ENCODE peak calls at places on chromosomes 1 and 21, in eight cellular contexts. T is PC-9, U is endothelial cell of umbilical vein, Z is lung, Q is stomach, O is ovary, Y is fibroblast of lung, K is heart right ventricle. G is an unnamed sample.

GRCh38 chr1:228794810-228795209 is 59.5 kb downstream of the RHOU start:
- DNase-seq in T (no peak), U (no peak), Z (no peak), Q (no peak), O (no peak), Y (no peak), K (no peak), G (no peak)

GRCh38 chr1:112723511-112723839 is 8.3 kb upstream of the PPM1J start:
- DNase-seq in T (no peak), U (no peak), Z (no peak), Q (no peak), O (no peak), Y (no peak), K (no peak), G (no peak)

GRCh38 chr21:14321042-14321441 is 61.9 kb downstream of the HSPA13 start:
- DNase-seq in T (peak; percentile 48), U (no peak), Z (no peak), Q (no peak), O (no peak), Y (no peak), K (no peak), G (peak; percentile 48)

GRCh38 chr1:109823543-109824348 is 60.0 kb upstream of the EPS8L3 start:
- DNase-seq in T (peak; percentile 89), U (no peak), Z (peak; percentile 45), Q (no peak), O (peak; percentile 56), Y (peak; percentile 61), K (peak; percentile 60), G (peak; percentile 78)

GRCh38 chr21:31268090-31268489 is 76.0 kb downstream of the TIAM1 start:
- DNase-seq in T (no peak), U (no peak), Z (no peak), Q (no peak), O (no peak), Y (no peak), K (no peak), G (no peak)

GRCh38 chr1:973459-974292 is 7.4 kb downstream of the PLEKHN1 start:
- DNase-seq in T (no peak), U (no peak), Z (no peak), Q (no peak), O (no peak), Y (no peak), K (peak; percentile 27), G (no peak)

GRCh38 chr1:186574951-186575747 is 105.1 kb downstream of the PTGS2 start:
- DNase-seq in T (no peak), U (peak; percentile 79), Z (no peak), Q (no peak), O (no peak), Y (no peak), K (no peak), G (peak; percentile 35)

GRCh38 chr1:31295874-31296485 is 608 bp downstream of the SNRNP40 start:
- DNase-seq in T (no peak), U (no peak), Z (no peak), Q (no peak), O (no peak), Y (no peak), K (no peak), G (no peak)

GRCh38 chr1:167263784-167264464 is 43.2 kb downstream of the POU2F1 start:
- DNase-seq in T (peak; percentile 39), U (no peak), Z (no peak), Q (no peak), O (no peak), Y (no peak), K (no peak), G (no peak)

GRCh38 chr1:26744075-26744958 is 43.4 kb upstream of the PIGV start:
- DNase-seq in T (no peak), U (peak; percentile 98), Z (peak; percentile 74), Q (peak; percentile 69), O (peak; percentile 32), Y (peak; percentile 82), K (peak; percentile 56), G (peak; percentile 93)

GRCh38 chr1:239126881-239127280 is 259.5 kb upstream of the CHRM3 start:
- DNase-seq in T (no peak), U (no peak), Z (no peak), Q (no peak), O (no peak), Y (no peak), K (no peak), G (peak; percentile 2)

GRCh38 chr1:116772648-116773045 is 18.4 kb downstream of the CD2 start:
- DNase-seq in T (peak; percentile 72), U (peak; percentile 23), Z (no peak), Q (no peak), O (no peak), Y (no peak), K (no peak), G (peak; percentile 47)

GRCh38 chr21:16535100-16535418 is 805.3 kb downstream of the USP25 start:
- DNase-seq in T (no peak), U (peak; percentile 61), Z (peak; percentile 61), Q (peak; percentile 30), O (peak; percentile 92), Y (peak; percentile 88), K (peak; percentile 68), G (peak; percentile 96)

GRCh38 chr1:15741183-15741850 is 982 bp upstream of the TMEM82 start:
- DNase-seq in T (peak; percentile 63), U (peak; percentile 49), Z (peak; percentile 83), Q (peak; percentile 92), O (peak; percentile 82), Y (peak; percentile 63), K (peak; percentile 78), G (peak; percentile 56)

GRCh38 chr1:15747378-15747777 is 5.1 kb downstream of the TMEM82 start:
- DNase-seq in T (no peak), U (no peak), Z (no peak), Q (no peak), O (no peak), Y (no peak), K (no peak), G (no peak)

GRCh38 chr1:15740833-15741182 is 1.5 kb upstream of the TMEM82 start:
- DNase-seq in T (no peak), U (no peak), Z (no peak), Q (no peak), O (no peak), Y (no peak), K (no peak), G (no peak)

GRCh38 chr1:15742339-15742801 is at the start of gene TMEM82:
- DNase-seq in T (no peak), U (no peak), Z (no peak), Q (no peak), O (no peak), Y (no peak), K (no peak), G (no peak)

GRCh38 chr1:15744122-15744679 is 1.9 kb downstream of the TMEM82 start:
- DNase-seq in T (no peak), U (no peak), Z (no peak), Q (no peak), O (no peak), Y (no peak), K (no peak), G (no peak)
- H3K4me3 ChIP-seq in T (no peak overlapping the region), U (no peak overlapping the region), Z (no peak overlapping the region), Q (no peak overlapping the region), O (no peak overlapping the region), Y (no peak overlapping the region), K (no peak overlapping the region), G (no peak overlapping the region)

GRCh38 chr1:241533375-241534115 is 1.4 kb downstream of the KMO start:
- DNase-seq in T (peak; percentile 73), U (no peak), Z (no peak), Q (no peak), O (no peak), Y (no peak), K (no peak), G (no peak)

GRCh38 chr1:241527146-241527545 is 5.0 kb upstream of the KMO start:
- DNase-seq in T (no peak), U (no peak), Z (no peak), Q (no peak), O (no peak), Y (no peak), K (no peak), G (no peak)

GRCh38 chr1:241532864-241533263 is 686 bp downstream of the KMO start:
- DNase-seq in T (no peak), U (no peak), Z (no peak), Q (no peak), O (no peak), Y (no peak), K (no peak), G (no peak)

GRCh38 chr1:241532173-241532553 is at the start of gene KMO:
- DNase-seq in T (no peak), U (peak; percentile 26), Z (no peak), Q (no peak), O (no peak), Y (no peak), K (no peak), G (peak; percentile 25)

DNA sequence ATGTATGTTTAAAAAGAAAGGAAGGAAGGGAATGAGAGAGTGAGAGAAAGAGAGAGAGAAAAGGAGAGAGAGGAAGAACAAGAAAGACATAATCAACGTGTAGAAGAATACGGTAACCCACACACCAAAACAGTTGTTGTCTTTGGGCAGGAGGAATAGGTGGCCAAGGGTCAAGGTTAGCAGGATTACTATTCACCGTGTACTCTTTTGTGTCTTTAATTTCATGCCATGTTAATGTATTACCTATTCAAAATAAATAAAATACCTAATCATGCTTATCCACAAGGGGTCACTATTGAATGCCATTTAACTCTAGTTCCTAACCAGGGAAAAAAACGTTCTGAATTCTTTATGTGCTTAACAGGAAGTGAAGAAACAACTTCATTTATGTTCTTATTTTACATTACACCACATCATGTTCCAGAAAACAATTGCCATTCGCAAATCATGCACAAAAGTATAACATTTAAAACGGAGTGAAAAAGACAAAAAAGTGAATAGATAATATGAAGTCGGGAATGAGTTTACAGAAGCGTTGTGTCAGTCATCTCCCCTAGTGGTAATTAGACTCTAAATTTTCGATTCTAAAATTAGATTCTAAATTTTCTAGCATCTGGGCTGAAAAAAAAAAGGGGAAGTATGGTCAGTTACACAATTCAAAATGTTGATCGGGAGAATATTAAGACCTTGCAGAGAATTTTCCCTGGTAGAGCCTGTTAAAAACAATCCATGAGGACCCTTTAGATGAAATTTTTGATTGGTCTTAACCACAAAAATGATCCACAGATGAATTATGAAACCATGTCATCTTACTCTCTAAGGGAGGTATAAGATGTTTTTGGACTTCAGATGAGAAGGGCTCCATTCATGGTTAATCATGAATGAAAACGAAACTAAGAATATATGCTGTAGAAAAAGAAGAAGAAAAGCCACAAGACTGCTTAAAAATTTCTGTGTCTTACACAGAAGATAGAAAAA is 694 bp upstream of the KMO start:
- DNase-seq in T (peak; percentile 76), U (peak; percentile 79), Z (no peak), Q (no peak), O (no peak), Y (peak; percentile 88), K (no peak), G (peak; percentile 84)
- TF ChIP-seq CTCF in T (peak; percentile 82), U (peak; percentile 34), Z (peak; percentile 41), Q (peak; percentile 58), O (no peak), Y (peak; percentile 52), K (peak; percentile 53), G (peak; percentile 49)

DNA sequence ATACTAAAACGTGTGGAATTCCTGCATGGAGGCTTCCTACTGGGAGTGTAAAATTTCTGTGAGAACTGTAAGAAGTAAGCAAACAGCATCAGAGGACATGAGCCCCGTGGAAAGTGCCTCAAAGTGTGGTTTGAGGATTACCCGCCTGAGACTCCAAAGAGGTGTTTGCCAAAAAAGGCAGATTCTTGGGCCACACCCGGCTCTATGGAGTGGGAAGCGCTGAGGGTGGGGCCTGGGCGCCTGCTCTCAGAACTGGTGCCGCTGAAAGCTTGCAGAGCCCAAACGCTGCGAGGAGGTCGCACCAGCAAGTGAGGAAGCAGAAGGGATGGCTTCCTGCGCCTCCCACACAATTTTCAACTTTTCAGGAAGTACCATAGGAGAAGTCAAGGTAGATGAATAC is 43.0 kb upstream of the PSEN2 start:
- DNase-seq in T (no peak), U (no peak), Z (peak; percentile 48), Q (peak; percentile 27), O (peak; percentile 71), Y (peak; percentile 20), K (peak; percentile 67), G (peak; percentile 62)
- H3K4me3 ChIP-seq in T (no peak overlapping the region), U (no peak overlapping the region), Z (no peak overlapping the region), Q (no peak overlapping the region), O (no peak overlapping the region), Y (no peak overlapping the region), K (peak overlapping the region; percentile 30), G (no peak overlapping the region)

GRCh38 chr1:7561331-7561921 is 209.7 kb upstream of the VAMP3 start:
- DNase-seq in T (no peak), U (no peak), Z (no peak), Q (no peak), O (no peak), Y (no peak), K (no peak), G (peak; percentile 7)
- TF ChIP-seq CTCF in T (no peak), U (peak; percentile 23), Z (no peak), Q (no peak), O (no peak), Y (peak; percentile 39), K (peak; percentile 13), G (peak; percentile 26)

G was measured in fibroblast of mammary gland.